ENCODE peak calls at places on chromosomes 3 and 15, in ten cellular contexts. J, N, M, P, Y, W, C, X, K and D are unnamed samples.

GRCh38 chr15:98034731-98035130 is 74.2 kb downstream of the ARRDC4 start:
- DNase-seq in J (no peak), N (no peak), M (no peak), P (no peak), Y (no peak), W (no peak), C (no peak), X (no peak), K (no peak), D (no peak)

GRCh38 chr3:12768579-12769527 is 9.8 kb upstream of the TMEM40 start:
- DNase-seq in J (no peak), N (no peak), M (no peak), P (no peak), Y (no peak), W (no peak), C (no peak), X (no peak), K (no peak), D (no peak)

GRCh38 chr15:39587291-39587909 is 6.5 kb downstream of the THBS1 start:
- DNase-seq in J (no peak), N (peak), M (no peak), P (no peak), Y (no peak), W (no peak), C (no peak), X (peak), K (no peak), D (no peak)

GRCh38 chr15:57747206-57747605 is 40.7 kb downstream of the POLR2M start:
- DNase-seq in J (peak), N (no peak), M (peak), P (peak), Y (no peak), W (no peak), C (peak), X (no peak), K (no peak), D (no peak)

GRCh38 chr3:107432013-107432515 is 54.8 kb downstream of the CCDC54 start:
- DNase-seq in J (no peak), N (peak), M (peak), P (no peak), Y (no peak), W (no peak), C (no peak), X (peak), K (no peak), D (no peak)

GRCh38 chr15:61892140-61892539 is 168.1 kb downstream of the VPS13C start:
- DNase-seq in J (no peak), N (no peak), M (no peak), P (no peak), Y (no peak), W (peak), C (no peak), X (no peak), K (no peak), D (no peak)

GRCh38 chr3:40878464-40878905 is 320.8 kb upstream of the CTNNB1 start:
- DNase-seq in J (no peak), N (no peak), M (no peak), P (no peak), Y (no peak), W (no peak), C (no peak), X (no peak), K (no peak), D (no peak)

GRCh38 chr3:177574232-177574856 is 377.1 kb upstream of the TBL1XR1 start:
- DNase-seq in J (no peak), N (no peak), M (peak), P (no peak), Y (no peak), W (no peak), C (peak), X (no peak), K (no peak), D (peak)

GRCh38 chr3:108090066-108090700 is 648 bp downstream of the CD47 start:
- DNase-seq in J (no peak), N (peak), M (no peak), P (peak), Y (no peak), W (peak), C (peak), X (peak), K (peak), D (no peak)

GRCh38 chr15:60507596-60508424 is 28.9 kb upstream of the ICE2 start:
- DNase-seq in J (no peak), N (peak), M (peak), P (peak), Y (no peak), W (peak), C (peak), X (peak), K (peak), D (peak)

GRCh38 chr15:101618861-101619614 is 33.1 kb downstream of the TM2D3 start:
- DNase-seq in J (no peak), N (no peak), M (no peak), P (no peak), Y (no peak), W (peak), C (no peak), X (no peak), K (no peak), D (no peak)

GRCh38 chr3:61409638-61410037 is 151.7 kb upstream of the PTPRG start:
- DNase-seq in J (no peak), N (no peak), M (no peak), P (no peak), Y (no peak), W (no peak), C (no peak), X (no peak), K (no peak), D (peak)

GRCh38 chr3:173911446-173911845 is 513.9 kb downstream of the NLGN1 start:
- DNase-seq in J (no peak), N (no peak), M (peak), P (no peak), Y (no peak), W (no peak), C (no peak), X (no peak), K (peak), D (no peak)

GRCh38 chr3:148727242-148727641 is 29.5 kb downstream of the AGTR1 start:
- DNase-seq in J (no peak), N (peak), M (peak), P (peak), Y (no peak), W (peak), C (no peak), X (peak), K (peak), D (peak)

GRCh38 chr15:77838061-77838460 is 205.3 kb upstream of the LINGO1 start:
- DNase-seq in J (no peak), N (no peak), M (no peak), P (no peak), Y (no peak), W (no peak), C (no peak), X (no peak), K (no peak), D (no peak)

GRCh38 chr15:96339662-96340347 is 9.3 kb downstream of the NR2F2 start:
- DNase-seq in J (no peak), N (no peak), M (no peak), P (no peak), Y (no peak), W (no peak), C (no peak), X (no peak), K (no peak), D (no peak)

GRCh38 chr15:60526127-60526616 is 47.2 kb upstream of the ICE2 start:
- DNase-seq in J (peak), N (no peak), M (no peak), P (no peak), Y (peak), W (no peak), C (peak), X (no peak), K (no peak), D (peak)

GRCh38 chr3:57855943-57856342 is 99.8 kb downstream of the SLMAP start:
- DNase-seq in J (no peak), N (peak), M (peak), P (no peak), Y (no peak), W (no peak), C (no peak), X (peak), K (no peak), D (no peak)

GRCh38 chr15:42081463-42081830 is 12.9 kb downstream of the PLA2G4D start:
- DNase-seq in J (no peak), N (no peak), M (no peak), P (no peak), Y (no peak), W (no peak), C (no peak), X (no peak), K (no peak), D (no peak)

GRCh38 chr15:67803996-67804843 is 21.1 kb upstream of the SKOR1 start:
- DNase-seq in J (no peak), N (no peak), M (no peak), P (no peak), Y (no peak), W (no peak), C (no peak), X (no peak), K (no peak), D (no peak)

GRCh38 chr3:187679638-187680396 is 9.6 kb upstream of the SST start:
- DNase-seq in J (peak), N (peak), M (peak), P (peak), Y (no peak), W (peak), C (peak), X (peak), K (peak), D (peak)

GRCh38 chr3:134916276-134916961 is 121.4 kb downstream of the EPHB1 start:
- DNase-seq in J (no peak), N (no peak), M (no peak), P (no peak), Y (no peak), W (no peak), C (no peak), X (no peak), K (no peak), D (no peak)

GRCh38 chr15:69663441-69663840 is 210.8 kb downstream of the RPLP1 start:
- DNase-seq in J (no peak), N (no peak), M (no peak), P (peak), Y (no peak), W (no peak), C (no peak), X (no peak), K (no peak), D (no peak)

GRCh38 chr15:64013179-64014043 is 32.9 kb downstream of the DAPK2 start:
- DNase-seq in J (no peak), N (peak), M (no peak), P (no peak), Y (peak), W (no peak), C (no peak), X (no peak), K (no peak), D (no peak)

GRCh38 chr3:183098538-183099025 is 714 bp downstream of the MCCC1 start:
- DNase-seq in J (no peak), N (no peak), M (peak), P (peak), Y (no peak), W (peak), C (no peak), X (no peak), K (no peak), D (no peak)

GRCh38 chr15:64597469-64597806 is 137.1 kb downstream of the ZNF609 start:
- DNase-seq in J (no peak), N (no peak), M (no peak), P (no peak), Y (no peak), W (no peak), C (no peak), X (no peak), K (no peak), D (no peak)

GRCh38 chr15:95843241-95843851 is 487.2 kb upstream of the NR2F2 start:
- DNase-seq in J (no peak), N (peak), M (no peak), P (no peak), Y (no peak), W (no peak), C (peak), X (peak), K (peak), D (no peak)

GRCh38 chr15:90869140-90869541 is 753 bp downstream of the FURIN start:
- DNase-seq in J (no peak), N (no peak), M (no peak), P (no peak), Y (no peak), W (no peak), C (no peak), X (no peak), K (no peak), D (no peak)

GRCh38 chr3:189787622-189788021 is 156.4 kb downstream of the TP63 start:
- DNase-seq in J (no peak), N (peak), M (peak), P (no peak), Y (no peak), W (no peak), C (no peak), X (peak), K (no peak), D (no peak)

GRCh38 chr15:68129072-68129471 is 75.0 kb downstream of the PIAS1 start:
- DNase-seq in J (no peak), N (no peak), M (no peak), P (no peak), Y (no peak), W (no peak), C (no peak), X (no peak), K (no peak), D (no peak)

GRCh38 chr3:134651347-134652041 is 672 bp upstream of the KY start:
- DNase-seq in J (peak), N (peak), M (peak), P (peak), Y (no peak), W (no peak), C (peak), X (peak), K (peak), D (no peak)

GRCh38 chr15:35306361-35306981 is 221.4 kb upstream of the NANOGP8 start:
- DNase-seq in J (no peak), N (peak), M (peak), P (no peak), Y (no peak), W (no peak), C (no peak), X (peak), K (no peak), D (no peak)

GRCh38 chr3:101179637-101180036 is 140.7 kb downstream of the IMPG2 start:
- DNase-seq in J (peak), N (peak), M (peak), P (no peak), Y (no peak), W (no peak), C (no peak), X (peak), K (no peak), D (no peak)

GRCh38 chr15:55683366-55683765 is 59.6 kb downstream of the PRTG start:
- DNase-seq in J (no peak), N (no peak), M (no peak), P (no peak), Y (no peak), W (no peak), C (no peak), X (peak), K (no peak), D (no peak)

GRCh38 chr3:39022275-39022630 is 29.5 kb downstream of the SCN11A start:
- DNase-seq in J (no peak), N (no peak), M (no peak), P (no peak), Y (no peak), W (no peak), C (no peak), X (no peak), K (no peak), D (no peak)

GRCh38 chr3:126355777-126356372 is 1.3 kb downstream of the KLF15 start:
- DNase-seq in J (peak), N (peak), M (peak), P (peak), Y (no peak), W (no peak), C (peak), X (peak), K (peak), D (peak)

GRCh38 chr3:46629571-46630517 is 17.5 kb downstream of the FAM240A start:
- DNase-seq in J (peak), N (peak), M (peak), P (peak), Y (no peak), W (peak), C (peak), X (peak), K (peak), D (no peak)

GRCh38 chr3:3015472-3016089 is 94.6 kb downstream of the IL5RA start:
- DNase-seq in J (no peak), N (no peak), M (peak), P (no peak), Y (peak), W (peak), C (no peak), X (no peak), K (peak), D (peak)

GRCh38 chr3:140910860-140911259 is 30.8 kb upstream of the SLC25A36 start:
- DNase-seq in J (no peak), N (peak), M (no peak), P (no peak), Y (no peak), W (peak), C (no peak), X (peak), K (peak), D (no peak)

GRCh38 chr15:44584162-44584749 is 47.3 kb downstream of the EIF3J start:
- DNase-seq in J (no peak), N (peak), M (peak), P (peak), Y (no peak), W (no peak), C (no peak), X (peak), K (no peak), D (no peak)